ENCODE peak calls at places on chromosomes 6 and 20, in four cellular contexts. W is nucleus accumbens, K is skeletal muscle cell, H is T-helper 2 cell. U is an unnamed sample.

GRCh38 chr6:73577605-73578160 is 56.9 kb upstream of the EEF1A1 start:
- DNase-seq in W (no peak), H (no peak), K (no peak), U (no peak)

GRCh38 chr6:132289761-132290160 is 111.5 kb downstream of the MOXD1 start:
- DNase-seq in W (no peak), K (no peak), H (no peak), U (no peak)

GRCh38 chr6:90068264-90068663 is 174.0 kb downstream of the GJA10 start:
- DNase-seq in K (peak; percentile 81), W (no peak), H (no peak), U (peak; percentile 77)

GRCh38 chr20:61812121-61812520 is 253.6 kb downstream of the TAF4 start:
- DNase-seq in H (no peak), K (no peak), W (no peak), U (no peak)

GRCh38 chr20:63359164-63359934 is 1.8 kb downstream of the CHRNA4 start:
- DNase-seq in H (no peak), W (no peak), K (no peak), U (no peak)

GRCh38 chr6:118912646-118913045 is 18.7 kb downstream of the ASF1A start:
- DNase-seq in K (no peak), W (no peak), H (no peak), U (no peak)

GRCh38 chr20:64101731-64102621 is 5.4 kb downstream of the NPBWR2 start:
- DNase-seq in W (no peak), H (peak; percentile 53), K (no peak), U (no peak)

GRCh38 chr6:127266178-127266891 is at the start of gene RNF146:
- DNase-seq in H (peak; percentile 54), K (peak; percentile 64), W (peak; percentile 90), U (peak; percentile 80)

GRCh38 chr20:25573288-25574251 is 11.8 kb downstream of the NINL start:
- DNase-seq in W (no peak), H (no peak), K (peak; percentile 31), U (no peak)

GRCh38 chr20:53899351-53900167 is 170.8 kb downstream of the BCAS1 start:
- DNase-seq in W (no peak), H (peak; percentile 58), K (peak; percentile 78), U (peak; percentile 78)

GRCh38 chr6:138572200-138572875 is 73.0 kb upstream of the NHSL1 start:
- DNase-seq in W (peak; percentile 33), H (no peak), K (peak; percentile 72), U (peak; percentile 83)

GRCh38 chr6:3882865-3883264 is 33.7 kb downstream of the FAM50B start:
- DNase-seq in W (no peak), H (no peak), K (peak; percentile 83), U (no peak)

GRCh38 chr20:2038161-2038560 is 44.3 kb upstream of the PDYN start:
- DNase-seq in K (no peak), H (no peak), W (no peak), U (no peak)

GRCh38 chr6:33061987-33062386 is 11.5 kb downstream of the HLA-DPA1 start:
- DNase-seq in K (no peak), W (no peak), H (no peak), U (peak; percentile 22)

GRCh38 chr6:110529907-110530306 is 53.5 kb upstream of the SLC22A16 start:
- DNase-seq in W (no peak), K (peak; percentile 29), H (no peak), U (no peak)

GRCh38 chr20:44326391-44327159 is 10.3 kb upstream of the R3HDML start:
- DNase-seq in H (no peak), W (no peak), K (no peak), U (no peak)

GRCh38 chr6:29419516-29419915 is 4.8 kb downstream of the OR12D1 start:
- DNase-seq in W (no peak), K (no peak), H (no peak), U (no peak)

GRCh38 chr6:24831771-24832718 is 33.3 kb upstream of the ARMH2 start:
- DNase-seq in H (no peak), W (no peak), K (peak; percentile 58), U (no peak)